ENCODE peak calls at places on chromosome 6, in seven cellular contexts. U is GM23248, E is left lung, G is uterus, Z is PC-3, W is colonic mucosa, P is lower lobe of right lung. I is an unnamed sample.

GRCh38 chr6:45420083-45420908 is 42.6 kb upstream of the SUPT3H start:
- DNase-seq in U (peak; percentile 77), E (peak; percentile 45), G (no peak), Z (peak; percentile 58), W (peak; percentile 29), P (peak; percentile 47), I (no peak)

GRCh38 chr6:31265926-31266325 is 6.0 kb downstream of the HLA-C start:
- DNase-seq in U (no peak), E (no peak), G (no peak), Z (no peak), W (no peak), P (no peak), I (no peak)

GRCh38 chr6:158053377-158054313 is 72.0 kb downstream of the SYNJ2 start:
- DNase-seq in U (no peak), E (no peak), G (no peak), Z (no peak), W (no peak), P (no peak), I (peak; percentile 13)

GRCh38 chr6:4957521-4958231 is 46.2 kb downstream of the RPP40 start:
- DNase-seq in U (peak; percentile 44), E (no peak), G (no peak), Z (peak; percentile 39), W (no peak), P (no peak), I (no peak)

GRCh38 chr6:18446771-18447170 is 59.6 kb downstream of the RNF144B start:
- DNase-seq in U (no peak), E (no peak), G (no peak), Z (no peak), W (no peak), P (no peak), I (no peak)

GRCh38 chr6:5205877-5206840 is 54.6 kb downstream of the LYRM4 start:
- DNase-seq in U (peak; percentile 72), E (no peak), G (peak; percentile 81), Z (peak; percentile 52), W (peak; percentile 19), P (no peak), I (peak; percentile 67)

GRCh38 chr6:62285612-62286469 is at the start of gene KHDRBS2:
- DNase-seq in U (peak; percentile 3), E (peak; percentile 91), G (peak; percentile 39), Z (no peak), W (peak; percentile 92), P (peak; percentile 91), I (peak; percentile 86)

GRCh38 chr6:83252717-83253116 is 59.6 kb downstream of the RWDD2A start:
- DNase-seq in U (peak; percentile 45), E (no peak), G (no peak), Z (peak; percentile 69), W (no peak), P (no peak), I (no peak)

GRCh38 chr6:13452346-13453171 is 34.8 kb downstream of the GFOD1 start:
- DNase-seq in U (no peak), E (no peak), G (no peak), Z (no peak), W (no peak), P (no peak), I (no peak)

GRCh38 chr6:149806127-149806526 is 56.6 kb downstream of the PCMT1 start:
- DNase-seq in U (peak; percentile 37), E (no peak), G (no peak), Z (no peak), W (no peak), P (no peak), I (no peak)

GRCh38 chr6:44265003-44265842 is at the start of gene NFKBIE:
- DNase-seq in U (peak; percentile 98), E (peak; percentile 96), G (peak; percentile 96), Z (peak; percentile 92), W (peak; percentile 98), P (peak; percentile 96), I (peak; percentile 97)

GRCh38 chr6:82363368-82364086 is at the start of gene TPBG:
- DNase-seq in U (peak; percentile 87), E (peak; percentile 49), G (peak; percentile 45), Z (peak; percentile 69), W (peak; percentile 74), P (peak; percentile 59), I (peak; percentile 46)

GRCh38 chr6:132933085-132933484 is 118.7 kb downstream of the RPS12 start:
- DNase-seq in U (no peak), E (no peak), G (no peak), Z (no peak), W (no peak), P (no peak), I (no peak)

GRCh38 chr6:17305219-17306001 is 24.2 kb downstream of the RBM24 start:
- DNase-seq in U (peak; percentile 57), E (no peak), G (no peak), Z (no peak), W (no peak), P (no peak), I (no peak)

GRCh38 chr6:154602296-154602695 is 91.8 kb upstream of the CNKSR3 start:
- DNase-seq in U (no peak), E (no peak), G (no peak), Z (no peak), W (no peak), P (no peak), I (no peak)

GRCh38 chr6:160733045-160733646 is 31.1 kb downstream of the PLG start:
- DNase-seq in U (peak; percentile 76), E (no peak), G (peak; percentile 33), Z (peak; percentile 68), W (peak; percentile 25), P (no peak), I (no peak)

GRCh38 chr6:68572525-68572924 is 62.6 kb upstream of the ADGRB3 start:
- DNase-seq in U (peak; percentile 6), E (no peak), G (no peak), Z (peak; percentile 64), W (no peak), P (no peak), I (no peak)

GRCh38 chr6:15256538-15257222 is 10.8 kb downstream of the JARID2 start:
- DNase-seq in U (no peak), E (no peak), G (no peak), Z (no peak), W (no peak), P (no peak), I (no peak)
- H3K4me1 ChIP-seq in U (peaks cover 33% of the 10 kb centered on the region), E (peaks cover 12% of the 10 kb centered on the region), G (peaks cover 5% of the 10 kb centered on the region), Z (peaks cover 27% of the 10 kb centered on the region), W (no peaks in the 10 kb centered on the region), P (peaks cover 68% of the 10 kb centered on the region), I (peaks cover 49% of the 10 kb centered on the region)

GRCh38 chr6:42138190-42138589 is 4.2 kb downstream of the C6orf132 start:
- DNase-seq in U (no peak), E (no peak), G (no peak), Z (no peak), W (no peak), P (no peak), I (no peak)
- H3K4me1 ChIP-seq in U (peaks cover 35% of the 10 kb centered on the region), E (peaks cover 9% of the 10 kb centered on the region), G (no peaks in the 10 kb centered on the region), Z (peaks cover 60% of the 10 kb centered on the region), W (peaks cover 17% of the 10 kb centered on the region), P (peaks cover 38% of the 10 kb centered on the region), I (peaks cover 14% of the 10 kb centered on the region)

GRCh38 chr6:53532061-53532797 is 12.7 kb downstream of the GCLC start:
- DNase-seq in U (no peak), E (no peak), G (no peak), Z (no peak), W (no peak), P (no peak), I (no peak)
- H3K4me1 ChIP-seq in U (peaks cover 15% of the 10 kb centered on the region), E (no peaks in the 10 kb centered on the region), G (no peaks in the 10 kb centered on the region), Z (no peaks in the 10 kb centered on the region), W (no peaks in the 10 kb centered on the region), P (peaks cover 5% of the 10 kb centered on the region), I (no peaks in the 10 kb centered on the region)

GRCh38 chr6:169503556-169503955 is 198.3 kb downstream of the WDR27 start:
- DNase-seq in U (peak; percentile 31), E (no peak), G (no peak), Z (no peak), W (no peak), P (no peak), I (no peak)
- H3K4me1 ChIP-seq in U (peaks cover 15% of the 10 kb centered on the region), E (no peaks in the 10 kb centered on the region), G (no peaks in the 10 kb centered on the region), Z (no peaks in the 10 kb centered on the region), W (no peaks in the 10 kb centered on the region), P (no peaks in the 10 kb centered on the region), I (no peaks in the 10 kb centered on the region)

GRCh38 chr6:43120938-43121913 is 45.1 kb downstream of the PTK7 start:
- DNase-seq in U (peak; percentile 99), E (peak; percentile 59), G (peak; percentile 93), Z (peak; percentile 86), W (no peak), P (no peak), I (peak; percentile 88)

GRCh38 chr6:43124481-43124880 is 46.6 kb upstream of the SRF start:
- DNase-seq in U (no peak), E (no peak), G (no peak), Z (no peak), W (no peak), P (no peak), I (no peak)

GRCh38 chr6:43120101-43120730 is 44.1 kb downstream of the PTK7 start:
- DNase-seq in U (no peak), E (no peak), G (no peak), Z (no peak), W (no peak), P (no peak), I (no peak)

GRCh38 chr6:43123691-43124314 is 47.3 kb upstream of the SRF start:
- DNase-seq in U (peak; percentile 34), E (no peak), G (no peak), Z (no peak), W (no peak), P (no peak), I (no peak)

GRCh38 chr6:43122146-43122545 is 46.0 kb downstream of the PTK7 start:
- DNase-seq in U (no peak), E (no peak), G (no peak), Z (no peak), W (no peak), P (no peak), I (no peak)
- H3K4me1 ChIP-seq in U (peaks cover 75% of the 10 kb centered on the region), E (peaks cover 13% of the 10 kb centered on the region), G (peaks cover 4% of the 10 kb centered on the region), Z (peaks cover 16% of the 10 kb centered on the region), W (no peaks in the 10 kb centered on the region), P (peaks cover 40% of the 10 kb centered on the region), I (peaks cover 30% of the 10 kb centered on the region)

DNA sequence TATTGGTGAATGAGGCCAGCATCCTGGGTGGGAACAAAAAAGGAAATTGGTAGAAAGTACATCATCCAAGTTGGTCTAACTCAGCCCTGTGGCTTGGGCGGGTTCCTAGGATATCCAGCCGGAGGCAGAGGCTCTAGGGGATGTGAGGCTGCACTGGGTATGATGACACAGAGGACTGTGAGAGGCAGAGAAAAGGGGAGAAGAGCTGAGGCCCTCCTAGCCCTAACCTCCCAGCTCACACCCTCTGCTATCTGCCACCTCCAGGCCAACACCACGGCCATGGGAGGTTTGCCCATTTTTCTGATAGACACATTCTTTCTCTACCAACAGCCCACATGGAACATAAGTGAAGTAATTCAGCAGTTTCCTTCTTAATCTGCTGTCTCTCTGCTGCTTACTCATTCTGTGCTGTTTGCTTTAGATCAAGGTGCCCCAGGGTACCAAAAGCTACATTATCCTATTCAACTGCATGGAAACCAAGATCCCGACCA is 284.4 kb downstream of the ESR1 start:
- DNase-seq in U (peak; percentile 88), E (no peak), G (no peak), Z (peak; percentile 70), W (no peak), P (no peak), I (no peak)
- H3K4me1 ChIP-seq in U (peaks cover 59% of the 10 kb centered on the region), E (no peaks in the 10 kb centered on the region), G (no peaks in the 10 kb centered on the region), Z (peaks cover 58% of the 10 kb centered on the region), W (no peaks in the 10 kb centered on the region), P (peaks cover 18% of the 10 kb centered on the region), I (peaks cover 20% of the 10 kb centered on the region)